ENCODE peak calls at places on chromosomes 7 and 10, in nine cellular contexts. M, D, N, A, I, X, K, C and G are unnamed samples. For H3K4me1, the result is how much of the 10 kb centered on the place peaks cover.

GRCh38 chr7:116802784-116803183 is 59.6 kb upstream of the CAPZA2 start:
- DNase-seq in D (no peak), A (peak), K (peak), M (no peak), I (peak), X (peak), C (no peak), N (no peak), G (peak)

GRCh38 chr10:77026148-77026547 is 611.5 kb downstream of the KCNMA1 start:
- DNase-seq in K (no peak), C (no peak), A (no peak), D (no peak), M (no peak), I (no peak), N (no peak), X (no peak), G (no peak)

GRCh38 chr7:51315393-51316261 is 982 bp downstream of the COBL start:
- DNase-seq in K (peak), X (peak), I (peak), N (peak), D (no peak), C (no peak), A (peak), M (peak), G (no peak)

GRCh38 chr7:127654404-127655392 is 2.7 kb downstream of the SND1 start:
- DNase-seq in K (no peak), C (no peak), A (no peak), N (no peak), X (no peak), M (no peak), D (no peak), I (no peak), G (peak)

GRCh38 chr7:129853661-129854268 is 99.0 kb downstream of the UBE2H start:
- DNase-seq in N (no peak), C (no peak), K (no peak), X (no peak), A (no peak), M (no peak), I (no peak), D (no peak), G (no peak)

GRCh38 chr7:25901658-25902057 is 250.3 kb upstream of the NFE2L3 start:
- DNase-seq in C (no peak), M (no peak), K (no peak), D (no peak), X (no peak), I (no peak), N (no peak), A (no peak), G (no peak)

GRCh38 chr10:77890097-77890496 is 36.5 kb downstream of the DLG5 start:
- DNase-seq in N (no peak), K (no peak), A (peak), I (no peak), D (no peak), M (no peak), C (no peak), X (no peak), G (no peak)

GRCh38 chr7:73612598-73613269 is 11.6 kb downstream of the MLXIPL start:
- DNase-seq in A (peak), N (peak), M (no peak), K (peak), I (peak), C (no peak), D (no peak), X (peak), G (no peak)

GRCh38 chr7:47535033-47535703 is 46.7 kb downstream of the TNS3 start:
- DNase-seq in M (no peak), K (no peak), C (no peak), A (no peak), N (no peak), D (no peak), X (no peak), I (no peak), G (no peak)

GRCh38 chr7:80634505-80634904 is 3.9 kb upstream of the CD36 start:
- DNase-seq in D (no peak), K (no peak), I (no peak), M (no peak), A (no peak), N (no peak), X (no peak), C (no peak), G (no peak)

GRCh38 chr7:127819975-127820778 is 168.2 kb downstream of the SND1 start:
- DNase-seq in A (no peak), N (no peak), I (no peak), C (no peak), X (no peak), M (no peak), K (no peak), D (no peak), G (no peak)

GRCh38 chr10:46557319-46558140 is 1.1 kb upstream of the GPRIN2 start:
- DNase-seq in N (peak), C (peak), M (peak), K (peak), A (peak), I (peak), X (peak), D (peak), G (no peak)

GRCh38 chr7:50657341-50657873 is 92.2 kb upstream of the DDC start:
- DNase-seq in I (peak), X (no peak), D (peak), K (peak), M (no peak), C (no peak), N (no peak), A (peak), G (no peak)

GRCh38 chr10:47364911-47365310 is 16.7 kb downstream of the RBP3 start:
- DNase-seq in X (no peak), M (no peak), D (peak), N (no peak), K (no peak), I (no peak), C (no peak), A (no peak), G (no peak)

GRCh38 chr10:83078645-83079044 is 1060.7 kb upstream of the GHITM start:
- DNase-seq in C (no peak), M (no peak), I (no peak), X (no peak), N (no peak), D (no peak), A (peak), K (no peak), G (no peak)

GRCh38 chr7:71601840-71602239 is 469.9 kb downstream of the GALNT17 start:
- DNase-seq in X (no peak), A (no peak), D (no peak), K (no peak), N (no peak), I (no peak), C (no peak), M (no peak), G (no peak)

GRCh38 chr7:132485136-132485535 is 91.1 kb downstream of the PLXNA4 start:
- DNase-seq in A (no peak), X (no peak), C (no peak), I (no peak), D (no peak), N (no peak), K (peak), M (no peak), G (no peak)

GRCh38 chr7:82559203-82559805 is 115.7 kb upstream of the CACNA2D1 start:
- DNase-seq in D (no peak), K (peak), N (no peak), X (peak), C (no peak), I (no peak), M (no peak), A (peak), G (no peak)

GRCh38 chr10:108052981-108053380 is 888.5 kb upstream of the SORCS1 start:
- DNase-seq in C (no peak), M (no peak), I (no peak), X (no peak), K (no peak), A (no peak), D (no peak), N (no peak), G (no peak)
- H3K4me3 ChIP-seq in C (no peak), M (no peak), I (no peak), X (no peak), K (no peak), A (no peak), D (no peak), N (no peak), G (no peak)

DNA sequence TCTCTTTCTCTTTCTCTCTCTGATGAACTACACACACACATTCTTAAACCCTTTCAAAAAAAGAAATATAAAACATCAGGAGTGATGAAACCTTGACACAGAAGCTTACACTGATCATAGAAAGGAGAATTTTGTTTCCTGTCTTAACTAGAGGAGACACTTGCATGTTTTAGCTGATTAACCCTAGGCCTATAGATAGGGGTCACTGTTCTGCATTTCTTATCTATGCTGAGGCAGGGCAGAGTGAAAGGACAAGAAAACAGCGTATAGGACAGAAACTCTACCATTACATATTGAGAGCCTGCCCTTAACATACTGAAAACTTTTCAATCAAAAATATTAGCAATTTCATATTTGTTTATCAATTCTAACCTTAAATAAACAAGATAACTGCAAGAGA is 680.6 kb upstream of the MBL2 start:
- DNase-seq in K (no peak), X (no peak), C (no peak), N (no peak), D (no peak), M (no peak), I (no peak), A (no peak), G (no peak)
- TF ChIP-seq CTCF in K (no peak), X (no peak), C (no peak), N (peak), D (no peak), M (no peak), I (no peak), A (peak), G (peak)

GRCh38 chr7:144830024-144830785 is 5.6 kb downstream of the TPK1 start:
- DNase-seq in X (no peak), A (no peak), N (no peak), I (peak), K (peak), C (no peak), D (no peak), M (no peak), G (no peak)
- H3K4me1 ChIP-seq in X (under half), A (under half), N (under half), I (under half), K (under half), C (under half), D (under half), M (under half), G (half or more)

GRCh38 chr10:70962686-70963085 is 74.3 kb upstream of the PCBD1 start:
- DNase-seq in N (no peak), D (no peak), M (no peak), X (no peak), C (no peak), A (no peak), K (no peak), I (no peak), G (no peak)
- H3K4me3 ChIP-seq in N (no peak), D (no peak), M (no peak), X (no peak), C (no peak), A (no peak), K (no peak), I (no peak), G (no peak)

GRCh38 chr10:62554632-62555199 is 180.5 kb downstream of the ZNF365 start:
- DNase-seq in D (no peak), M (no peak), X (no peak), C (no peak), A (peak), I (peak), N (no peak), K (no peak), G (peak)
- TF ChIP-seq CTCF in D (peak), M (peak), X (peak), C (peak), A (peak), I (peak), N (peak), K (peak), G (peak)

GRCh38 chr10:133083422-133084100 is 4.2 kb upstream of the ADGRA1 start:
- DNase-seq in I (no peak), C (no peak), K (no peak), D (no peak), N (no peak), A (no peak), X (no peak), M (peak), G (no peak)

GRCh38 chr10:133084491-133084890 is 3.2 kb upstream of the ADGRA1 start:
- DNase-seq in X (no peak), C (no peak), I (no peak), N (no peak), M (peak), K (no peak), A (no peak), D (no peak), G (no peak)

GRCh38 chr10:133080683-133081040 is 7.1 kb upstream of the ADGRA1 start:
- DNase-seq in D (no peak), C (no peak), A (no peak), N (no peak), K (no peak), I (no peak), X (no peak), M (no peak), G (no peak)

GRCh38 chr10:133081636-133082035 is 6.1 kb upstream of the ADGRA1 start:
- DNase-seq in C (no peak), A (no peak), N (no peak), X (no peak), D (no peak), K (no peak), I (no peak), M (no peak), G (no peak)

GRCh38 chr10:133082685-133083421 is 4.9 kb upstream of the ADGRA1 start:
- DNase-seq in N (no peak), I (no peak), C (no peak), K (no peak), X (no peak), M (peak), D (no peak), A (no peak), G (no peak)
- H3K4me1 ChIP-seq in N (under half), I (under half), C (under half), K (under half), X (under half), M (under half), D (under half), A (under half), G (under half)

GRCh38 chr7:12398186-12398585 is 5.5 kb downstream of the VWDE start:
- DNase-seq in M (no peak), D (no peak), X (no peak), I (no peak), C (no peak), K (no peak), A (no peak), N (no peak), G (no peak)

GRCh38 chr7:12402365-12402725 is 1.3 kb downstream of the VWDE start:
- DNase-seq in A (no peak), N (no peak), X (no peak), I (no peak), C (no peak), M (no peak), K (no peak), D (no peak), G (no peak)

GRCh38 chr7:12403287-12404181 is at the start of gene VWDE:
- DNase-seq in I (peak), A (peak), X (peak), M (peak), D (no peak), C (no peak), K (peak), N (peak), G (no peak)

GRCh38 chr7:12397671-12398070 is 6.0 kb downstream of the VWDE start:
- DNase-seq in D (no peak), M (no peak), I (no peak), A (no peak), X (no peak), K (no peak), N (no peak), C (no peak), G (no peak)

GRCh38 chr7:12401538-12402364 is 1.9 kb downstream of the VWDE start:
- DNase-seq in M (no peak), C (no peak), K (no peak), X (no peak), N (no peak), A (no peak), D (no peak), I (no peak), G (no peak)
- H3K4me3 ChIP-seq in M (no peak), C (no peak), K (no peak), X (no peak), N (no peak), A (no peak), D (no peak), I (no peak), G (no peak)

GRCh38 chr10:21993360-21994001 is 10.0 kb downstream of the DNAJC1 start:
- DNase-seq in X (no peak), D (no peak), C (no peak), N (no peak), A (no peak), I (no peak), M (no peak), K (no peak), G (peak)
- TF ChIP-seq CTCF in X (peak), D (peak), C (peak), N (peak), A (peak), I (peak), M (peak), K (peak), G (peak)